ENCODE peak calls at places on chromosomes 5 and 9, in four cellular contexts. G is HCEC 1CT, W is NCI-H226, Y is GM19239. R is an unnamed sample.

GRCh38 chr5:51302358-51302757 is 80.9 kb upstream of the ISL1 start:
- DNase-seq in G (no peak), W (no peak), Y (no peak), R (no peak)

GRCh38 chr5:119217183-119217582 is 138.6 kb upstream of the TNFAIP8 start:
- DNase-seq in Y (no peak), G (no peak), W (no peak), R (no peak)

GRCh38 chr5:8462565-8462964 is 593.6 kb downstream of the MTRR start:
- DNase-seq in G (no peak), Y (no peak), W (no peak), R (no peak)

GRCh38 chr5:65482727-65483473 is 1.2 kb upstream of the ADAMTS6 start:
- DNase-seq in Y (no peak), W (peak; percentile 41), G (peak; percentile 55), R (peak; percentile 70)

GRCh38 chr5:83900307-83900706 is 179.7 kb upstream of the HAPLN1 start:
- DNase-seq in W (no peak), G (no peak), Y (no peak), R (no peak)

GRCh38 chr5:77806213-77806843 is 30.2 kb upstream of the TBCA start:
- DNase-seq in G (no peak), Y (no peak), W (no peak), R (no peak)

GRCh38 chr5:54774281-54775171 is 210.9 kb downstream of the ESM1 start:
- DNase-seq in G (peak; percentile 24), Y (no peak), W (no peak), R (peak; percentile 48)

GRCh38 chr9:98533132-98533531 is 175.6 kb downstream of the GABBR2 start:
- DNase-seq in G (peak; percentile 34), Y (no peak), W (no peak), R (no peak)

GRCh38 chr9:100428871-100429654 is 2.1 kb downstream of the MSANTD3 start:
- DNase-seq in G (peak; percentile 100), Y (no peak), W (peak; percentile 98), R (peak; percentile 98)

GRCh38 chr5:154444559-154445421 is 1.0 kb upstream of the SAP30L start:
- DNase-seq in W (no peak), Y (no peak), G (no peak), R (peak; percentile 39)